ENCODE peak calls at places on chromosome 22, in four cellular contexts. One of them, this sample, is unnamed.

GRCh38 chr22:23243006-23243573 is 62.8 kb downstream of the BCR start:
- DNase-seq in adipocyte: no peak
- DNase-seq in foreskin fibroblast: no peak
- DNase-seq in CD4-positive, CD25-positive, alpha-beta regulatory T cell: peak; percentile 36
- DNase-seq in this sample: no peak

GRCh38 chr22:43796567-43796966 is 15.5 kb downstream of the EFCAB6 start:
- DNase-seq in foreskin fibroblast: peak; percentile 13
- DNase-seq in CD4-positive, CD25-positive, alpha-beta regulatory T cell: no peak
- DNase-seq in adipocyte: peak; percentile 73
- DNase-seq in this sample: peak; percentile 67

GRCh38 chr22:39518996-39519680 is 1.2 kb upstream of the ATF4 start:
- DNase-seq in adipocyte: no peak
- DNase-seq in foreskin fibroblast: no peak
- DNase-seq in CD4-positive, CD25-positive, alpha-beta regulatory T cell: no peak
- DNase-seq in this sample: peak; percentile 61

GRCh38 chr22:42937164-42937854 is 77.6 kb downstream of the PACSIN2 start:
- DNase-seq in foreskin fibroblast: peak; percentile 63
- DNase-seq in CD4-positive, CD25-positive, alpha-beta regulatory T cell: no peak
- DNase-seq in adipocyte: peak; percentile 80
- DNase-seq in this sample: peak; percentile 86

GRCh38 chr22:35480143-35480542 is 60.5 kb upstream of the RASD2 start:
- DNase-seq in foreskin fibroblast: no peak
- DNase-seq in adipocyte: no peak
- DNase-seq in CD4-positive, CD25-positive, alpha-beta regulatory T cell: no peak
- DNase-seq in this sample: no peak

GRCh38 chr22:23509571-23510302 is 70.4 kb downstream of the IGLL1 start:
- DNase-seq in CD4-positive, CD25-positive, alpha-beta regulatory T cell: no peak
- DNase-seq in adipocyte: no peak
- DNase-seq in foreskin fibroblast: peak; percentile 42
- DNase-seq in this sample: peak; percentile 84

GRCh38 chr22:23236440-23237139 is 56.3 kb downstream of the BCR start:
- DNase-seq in foreskin fibroblast: no peak
- DNase-seq in adipocyte: no peak
- DNase-seq in CD4-positive, CD25-positive, alpha-beta regulatory T cell: no peak
- DNase-seq in this sample: no peak

GRCh38 chr22:33931406-33931805 is 11.1 kb upstream of the LARGE1 start:
- DNase-seq in adipocyte: no peak
- DNase-seq in foreskin fibroblast: no peak
- DNase-seq in CD4-positive, CD25-positive, alpha-beta regulatory T cell: no peak
- DNase-seq in this sample: no peak

GRCh38 chr22:44025171-44026065 is 1.3 kb downstream of the PARVB start:
- DNase-seq in adipocyte: no peak
- DNase-seq in CD4-positive, CD25-positive, alpha-beta regulatory T cell: no peak
- DNase-seq in foreskin fibroblast: no peak
- DNase-seq in this sample: no peak

GRCh38 chr22:27489265-27489675 is 312.3 kb downstream of the MN1 start:
- DNase-seq in foreskin fibroblast: peak; percentile 29
- DNase-seq in adipocyte: peak; percentile 57
- DNase-seq in CD4-positive, CD25-positive, alpha-beta regulatory T cell: no peak
- DNase-seq in this sample: peak; percentile 57

GRCh38 chr22:40534379-40535188 is 101.9 kb downstream of the MRTFA start:
- DNase-seq in CD4-positive, CD25-positive, alpha-beta regulatory T cell: no peak
- DNase-seq in foreskin fibroblast: peak; percentile 53
- DNase-seq in adipocyte: peak; percentile 68
- DNase-seq in this sample: peak; percentile 66

GRCh38 chr22:45318168-45318557 is 8.4 kb downstream of the FAM118A start:
- DNase-seq in CD4-positive, CD25-positive, alpha-beta regulatory T cell: peak; percentile 86
- DNase-seq in adipocyte: peak; percentile 94
- DNase-seq in foreskin fibroblast: peak; percentile 79
- DNase-seq in this sample: peak; percentile 98

GRCh38 chr22:16818538-16818937 is 6.7 kb downstream of the XKR3 start:
- DNase-seq in CD4-positive, CD25-positive, alpha-beta regulatory T cell: no peak
- DNase-seq in foreskin fibroblast: no peak
- DNase-seq in adipocyte: no peak
- DNase-seq in this sample: no peak

GRCh38 chr22:23122992-23123803 is 18.6 kb downstream of the RSPH14 start:
- DNase-seq in adipocyte: no peak
- DNase-seq in CD4-positive, CD25-positive, alpha-beta regulatory T cell: no peak
- DNase-seq in foreskin fibroblast: no peak
- DNase-seq in this sample: no peak

GRCh38 chr22:41524283-41524682 is 20.0 kb downstream of the POLR3H start:
- DNase-seq in foreskin fibroblast: no peak
- DNase-seq in CD4-positive, CD25-positive, alpha-beta regulatory T cell: no peak
- DNase-seq in adipocyte: no peak
- DNase-seq in this sample: peak; percentile 81

GRCh38 chr22:31945971-31946680 is 1.8 kb downstream of the YWHAH start:
- DNase-seq in adipocyte: peak; percentile 19
- DNase-seq in CD4-positive, CD25-positive, alpha-beta regulatory T cell: no peak
- DNase-seq in foreskin fibroblast: no peak
- DNase-seq in this sample: peak; percentile 42

GRCh38 chr22:25403752-25404471 is 160.6 kb upstream of the GRK3 start:
- DNase-seq in adipocyte: peak; percentile 84
- DNase-seq in CD4-positive, CD25-positive, alpha-beta regulatory T cell: no peak
- DNase-seq in foreskin fibroblast: peak; percentile 56
- DNase-seq in this sample: peak; percentile 28

GRCh38 chr22:50734986-50735738 is 2.8 kb upstream of the ACR start:
- DNase-seq in foreskin fibroblast: no peak
- DNase-seq in adipocyte: no peak
- DNase-seq in CD4-positive, CD25-positive, alpha-beta regulatory T cell: no peak
- DNase-seq in this sample: no peak

GRCh38 chr22:50084570-50084969 is 656 bp downstream of the MLC1 start:
- DNase-seq in CD4-positive, CD25-positive, alpha-beta regulatory T cell: no peak
- DNase-seq in foreskin fibroblast: no peak
- DNase-seq in adipocyte: no peak
- DNase-seq in this sample: no peak

GRCh38 chr22:50162391-50162956 is 8.1 kb upstream of the PANX2 start:
- DNase-seq in adipocyte: no peak
- DNase-seq in foreskin fibroblast: no peak
- DNase-seq in CD4-positive, CD25-positive, alpha-beta regulatory T cell: no peak
- DNase-seq in this sample: no peak

DNA sequence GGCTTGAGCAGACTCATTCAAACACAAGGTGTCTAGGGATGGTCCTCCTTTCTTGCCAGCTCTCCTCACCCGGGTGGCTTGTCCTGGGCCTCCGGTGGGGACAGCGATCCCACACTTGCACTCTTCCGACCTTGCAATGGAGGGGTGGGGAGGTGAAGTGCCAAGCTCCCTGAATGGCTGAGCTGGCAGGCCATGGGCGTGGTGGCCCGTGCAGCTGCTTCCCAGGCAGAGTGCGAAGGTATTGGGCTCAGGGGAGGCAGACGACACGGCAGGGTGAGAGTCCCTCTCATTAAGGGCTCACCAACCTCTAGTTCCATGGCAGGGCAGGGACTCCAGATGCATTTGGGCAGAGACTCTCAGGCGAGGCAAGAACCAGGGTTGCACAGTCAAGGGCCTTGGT is 11.0 kb upstream of the RASL10A start:
- DNase-seq in adipocyte: no peak
- DNase-seq in CD4-positive, CD25-positive, alpha-beta regulatory T cell: no peak
- DNase-seq in foreskin fibroblast: no peak
- DNase-seq in this sample: no peak
- H3K4me3 ChIP-seq in adipocyte: no peak overlapping the region
- H3K4me3 ChIP-seq in CD4-positive, CD25-positive, alpha-beta regulatory T cell: no peak overlapping the region
- H3K4me3 ChIP-seq in foreskin fibroblast: no peak overlapping the region
- H3K4me3 ChIP-seq in this sample: no peak overlapping the region

DNA sequence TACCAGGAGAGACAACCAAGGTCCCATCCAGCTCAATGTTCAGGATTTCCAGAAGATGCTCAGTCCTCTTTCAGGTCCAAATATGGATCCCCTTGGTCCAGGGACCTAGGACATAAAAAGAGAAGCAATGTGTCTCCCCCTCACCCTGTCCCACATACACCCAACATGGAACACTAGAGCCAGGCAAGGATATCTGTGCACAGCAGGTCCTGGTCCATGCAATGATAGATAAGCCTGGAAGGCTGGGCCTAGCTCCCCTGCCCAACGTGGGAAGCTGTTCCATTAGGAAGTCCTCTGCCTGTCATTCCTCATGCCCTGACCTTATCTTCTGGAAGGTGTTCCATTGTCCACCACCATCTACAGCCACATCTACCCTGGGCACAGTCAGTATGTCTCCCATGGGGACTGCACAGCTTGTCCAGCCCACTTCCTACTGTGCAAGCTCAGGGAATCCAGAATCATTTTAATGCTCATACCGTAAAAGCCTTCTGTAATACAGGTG is 1434.8 kb downstream of the TBC1D22A start:
- DNase-seq in CD4-positive, CD25-positive, alpha-beta regulatory T cell: no peak
- DNase-seq in adipocyte: no peak
- DNase-seq in foreskin fibroblast: no peak
- DNase-seq in this sample: no peak
- H3K4me3 ChIP-seq in CD4-positive, CD25-positive, alpha-beta regulatory T cell: no peak overlapping the region
- H3K4me3 ChIP-seq in adipocyte: no peak overlapping the region
- H3K4me3 ChIP-seq in foreskin fibroblast: no peak overlapping the region
- H3K4me3 ChIP-seq in this sample: no peak overlapping the region

DNA sequence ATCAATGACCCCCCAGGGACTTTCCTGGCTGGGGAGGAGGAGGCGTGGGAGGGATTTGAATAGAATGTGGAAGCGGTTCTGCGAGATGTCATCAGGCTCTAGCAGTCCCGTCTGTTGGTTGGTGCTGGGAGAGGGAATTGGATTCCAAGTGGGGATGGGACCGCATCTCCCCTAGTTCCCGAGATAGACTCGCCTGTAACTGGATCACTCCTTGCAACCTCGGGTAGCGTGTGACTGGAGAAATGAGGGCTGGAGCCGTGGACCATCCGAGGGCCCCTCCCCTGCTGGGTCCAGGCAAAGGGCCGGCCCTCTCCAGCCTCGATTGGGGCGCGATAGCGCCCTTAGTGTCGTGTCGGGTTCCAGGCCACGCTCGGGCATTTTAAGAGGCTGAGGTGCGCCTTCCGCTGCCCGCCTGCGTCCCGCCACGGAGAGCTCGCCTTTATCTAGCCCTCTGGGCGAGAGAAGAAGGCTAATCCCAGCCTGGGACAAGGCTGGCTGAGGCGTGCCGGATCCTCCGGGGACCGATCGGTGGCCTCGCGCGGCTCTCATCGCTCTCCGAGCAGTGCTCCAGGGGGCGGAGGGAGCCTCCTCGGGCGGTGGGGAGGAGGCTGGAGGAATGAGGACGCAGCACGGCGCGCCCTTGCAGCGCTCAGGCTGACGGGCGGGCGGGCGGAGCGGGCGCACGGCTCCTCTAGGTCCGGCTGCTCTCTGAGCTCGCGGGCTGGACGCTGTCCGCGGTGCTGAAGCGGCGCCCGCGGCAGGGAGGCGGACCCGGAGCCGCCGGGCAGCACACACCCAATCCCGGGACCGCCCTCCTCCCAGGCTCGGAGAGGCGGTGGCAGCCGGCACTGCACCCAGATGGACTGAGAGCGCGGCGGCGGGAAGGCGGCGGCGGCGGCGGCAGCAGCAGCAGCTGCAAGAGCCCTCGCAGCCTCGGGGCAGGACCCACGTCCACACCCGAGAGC is 107.8 kb downstream of the OSBP2 start:
- DNase-seq in foreskin fibroblast: peak; percentile 93
- DNase-seq in CD4-positive, CD25-positive, alpha-beta regulatory T cell: peak; percentile 28
- DNase-seq in adipocyte: peak; percentile 98
- DNase-seq in this sample: peak; percentile 94
- H3K4me3 ChIP-seq in foreskin fibroblast: peak overlapping the region; percentile 26
- H3K4me3 ChIP-seq in CD4-positive, CD25-positive, alpha-beta regulatory T cell: no peak overlapping the region
- H3K4me3 ChIP-seq in adipocyte: peak overlapping the region; percentile 73
- H3K4me3 ChIP-seq in this sample: peak overlapping the region; percentile 28

GRCh38 chr22:19714320-19715252 is at the start of gene SEPTIN5:
- DNase-seq in adipocyte: peak; percentile 61
- DNase-seq in CD4-positive, CD25-positive, alpha-beta regulatory T cell: no peak
- DNase-seq in foreskin fibroblast: no peak
- DNase-seq in this sample: no peak
- H3K4me3 ChIP-seq in adipocyte: peak within 1 kb of the TSS; percentile 64
- H3K4me3 ChIP-seq in CD4-positive, CD25-positive, alpha-beta regulatory T cell: no peak within 1 kb of the TSS
- H3K4me3 ChIP-seq in foreskin fibroblast: peak within 1 kb of the TSS; percentile 60
- H3K4me3 ChIP-seq in this sample: peak within 1 kb of the TSS; percentile 63

DNA sequence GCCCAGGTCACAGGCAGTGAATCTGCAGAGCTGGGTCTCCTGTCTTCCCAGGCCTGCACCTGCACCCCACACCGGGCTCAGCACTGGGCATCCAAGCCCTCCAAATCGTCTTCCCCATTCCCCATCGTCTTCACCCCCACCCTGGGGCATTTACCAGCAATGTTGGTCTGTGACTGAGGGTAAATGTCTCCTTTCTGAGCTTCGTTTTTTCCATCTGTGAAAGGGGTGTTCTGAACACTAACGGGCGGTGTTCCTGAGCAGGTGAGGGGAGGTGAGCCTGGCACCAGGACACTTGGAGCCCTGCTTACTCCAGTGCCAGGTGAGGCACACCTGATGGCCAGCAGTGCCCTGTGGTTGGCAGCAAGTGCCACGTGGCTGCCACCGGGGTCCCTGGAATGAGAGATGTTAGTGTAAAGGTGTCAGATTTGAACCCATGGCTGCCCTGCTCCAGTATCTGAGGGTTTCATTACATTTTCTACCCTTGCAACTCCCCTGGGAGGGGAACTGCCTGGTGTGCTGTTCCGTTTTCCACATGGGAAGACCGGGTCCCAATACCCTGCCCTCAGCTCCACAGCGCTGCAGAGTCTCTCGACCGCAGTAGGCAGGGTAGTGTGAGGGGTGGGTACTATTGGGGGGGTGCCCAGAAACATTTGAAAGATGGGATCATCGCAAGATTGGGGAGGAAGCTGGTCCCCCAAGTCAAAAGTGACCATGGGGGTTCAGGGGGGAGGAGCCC is 1.9 kb downstream of the CDC42EP1 start:
- DNase-seq in foreskin fibroblast: no peak
- DNase-seq in adipocyte: no peak
- DNase-seq in CD4-positive, CD25-positive, alpha-beta regulatory T cell: no peak
- DNase-seq in this sample: no peak
- H3K4me3 ChIP-seq in foreskin fibroblast: peak overlapping the region; percentile 84
- H3K4me3 ChIP-seq in adipocyte: peak overlapping the region; percentile 97
- H3K4me3 ChIP-seq in CD4-positive, CD25-positive, alpha-beta regulatory T cell: no peak overlapping the region
- H3K4me3 ChIP-seq in this sample: peak overlapping the region; percentile 85

DNA sequence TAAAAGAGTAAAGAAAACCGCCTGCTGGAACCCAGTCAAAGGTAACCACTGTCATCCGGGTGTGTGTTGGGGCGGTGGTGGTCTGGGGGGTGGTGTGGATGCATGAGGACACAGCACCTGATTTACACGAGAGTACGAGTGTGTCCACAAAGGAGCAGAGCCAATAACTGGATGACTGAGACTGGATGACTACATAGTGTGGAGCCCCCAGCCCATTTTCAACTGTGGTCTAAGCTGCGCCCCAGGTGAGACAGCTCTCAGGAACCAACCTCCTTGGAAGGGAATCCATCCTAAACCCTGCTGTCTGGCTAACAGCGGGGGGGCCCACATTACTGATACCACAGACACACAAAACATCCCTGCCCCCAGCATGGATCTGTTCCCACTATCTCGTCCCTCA is 5.6 kb downstream of the CELSR1 start:
- DNase-seq in foreskin fibroblast: no peak
- DNase-seq in adipocyte: no peak
- DNase-seq in CD4-positive, CD25-positive, alpha-beta regulatory T cell: no peak
- DNase-seq in this sample: no peak
- H3K4me3 ChIP-seq in foreskin fibroblast: no peak overlapping the region
- H3K4me3 ChIP-seq in adipocyte: no peak overlapping the region
- H3K4me3 ChIP-seq in CD4-positive, CD25-positive, alpha-beta regulatory T cell: no peak overlapping the region
- H3K4me3 ChIP-seq in this sample: no peak overlapping the region

This sample was measured in choroid plexus epithelial cell.